ENCODE peak calls at places on chromosomes 2 and 18, in seven cellular contexts. I, U, F, D, O, J and R are unnamed samples.

GRCh38 chr18:3175195-3175758 is 44.5 kb downstream of the MYOM1 start:
- DNase-seq in I (no peak), U (no peak), F (no peak), D (no peak), O (no peak), J (no peak), R (no peak)

GRCh38 chr2:42840141-42840540 is 47.8 kb upstream of the HAAO start:
- DNase-seq in I (peak; percentile 9), U (no peak), F (no peak), D (no peak), O (no peak), J (peak; percentile 13), R (no peak)

GRCh38 chr18:25239636-25240468 is 112.1 kb downstream of the ZNF521 start:
- DNase-seq in I (no peak), U (no peak), F (no peak), D (no peak), O (no peak), J (peak; percentile 60), R (no peak)

GRCh38 chr2:159637988-159638501 is 21.7 kb upstream of the BAZ2B start:
- DNase-seq in I (no peak), U (peak; percentile 56), F (peak; percentile 81), D (peak; percentile 99), O (no peak), J (peak; percentile 92), R (no peak)

GRCh38 chr2:84970956-84971798 is at the start of gene KCMF1:
- DNase-seq in I (peak; percentile 78), U (peak; percentile 81), F (peak; percentile 30), D (peak; percentile 77), O (peak; percentile 82), J (peak; percentile 65), R (peak; percentile 76)

GRCh38 chr2:120984046-120984445 is 248.4 kb downstream of the GLI2 start:
- DNase-seq in I (no peak), U (no peak), F (no peak), D (no peak), O (no peak), J (no peak), R (peak; percentile 67)

GRCh38 chr2:101983486-101983885 is 8.3 kb upstream of the IL1R2 start:
- DNase-seq in I (no peak), U (peak; percentile 28), F (no peak), D (peak; percentile 48), O (no peak), J (peak; percentile 35), R (no peak)

GRCh38 chr2:191933307-191934105 is 86.6 kb upstream of the CAVIN2 start:
- DNase-seq in I (no peak), U (peak; percentile 65), F (no peak), D (peak; percentile 78), O (no peak), J (peak; percentile 11), R (peak; percentile 100)

GRCh38 chr2:46988733-46989481 is 73.3 kb upstream of the MCFD2 start:
- DNase-seq in I (no peak), U (no peak), F (no peak), D (no peak), O (no peak), J (no peak), R (peak; percentile 38)